ENCODE peak calls at places on chromosome 19, in eight cellular contexts. F, O, K, X, D, Y, P and V are unnamed samples.

GRCh38 chr19:39397360-39398296 is 6.5 kb downstream of the MED29 start:
- DNase-seq in Y (peak; percentile 75), K (peak; percentile 99), X (peak; percentile 81), F (peak; percentile 99), D (peak; percentile 91), O (peak; percentile 71), P (peak; percentile 86), V (peak; percentile 87)

GRCh38 chr19:2391118-2391725 is 31.2 kb downstream of the TMPRSS9 start:
- DNase-seq in X (no peak), D (no peak), P (peak; percentile 66), Y (peak; percentile 51), K (peak; percentile 39), F (no peak), O (peak; percentile 69), V (peak; percentile 76)

GRCh38 chr19:29547361-29547960 is 21.7 kb downstream of the VSTM2B start:
- DNase-seq in D (no peak), Y (no peak), P (no peak), K (no peak), O (no peak), X (no peak), F (no peak), V (no peak)

GRCh38 chr19:53549354-53549753 is 11.4 kb downstream of the ZNF331 start:
- DNase-seq in Y (no peak), F (no peak), X (no peak), P (no peak), D (no peak), O (peak; percentile 25), K (no peak), V (peak; percentile 96)

GRCh38 chr19:47229674-47230121 is 1.3 kb downstream of the BBC3 start:
- DNase-seq in K (no peak), F (no peak), O (no peak), P (no peak), X (no peak), D (no peak), Y (no peak), V (peak; percentile 39)

GRCh38 chr19:8352134-8352827 is 9.2 kb upstream of the KANK3 start:
- DNase-seq in K (no peak), Y (no peak), X (no peak), O (no peak), F (no peak), D (no peak), P (no peak), V (peak; percentile 59)

GRCh38 chr19:3533020-3533408 is 6.0 kb upstream of the TEKTIP1 start:
- DNase-seq in O (no peak), F (no peak), K (no peak), P (no peak), X (no peak), Y (no peak), D (no peak), V (no peak)

GRCh38 chr19:3868770-3869456 is at the start of gene ZFR2:
- DNase-seq in D (no peak), X (no peak), Y (no peak), P (peak; percentile 63), K (no peak), O (no peak), F (peak; percentile 60), V (no peak)

GRCh38 chr19:12665281-12665573 is 1.3 kb downstream of the MAN2B1 start:
- DNase-seq in P (no peak), F (peak; percentile 88), D (peak; percentile 55), K (no peak), Y (no peak), X (no peak), O (no peak), V (no peak)

GRCh38 chr19:16216744-16217670 is 19.3 kb downstream of the AP1M1 start:
- DNase-seq in P (no peak), O (no peak), K (no peak), Y (no peak), D (no peak), F (no peak), X (no peak), V (no peak)

GRCh38 chr19:12668937-12669271 is 2.3 kb downstream of the WDR83 start:
- DNase-seq in F (no peak), Y (peak; percentile 67), K (no peak), P (peak; percentile 55), X (no peak), D (peak; percentile 49), O (peak; percentile 51), V (peak; percentile 68)

DNA sequence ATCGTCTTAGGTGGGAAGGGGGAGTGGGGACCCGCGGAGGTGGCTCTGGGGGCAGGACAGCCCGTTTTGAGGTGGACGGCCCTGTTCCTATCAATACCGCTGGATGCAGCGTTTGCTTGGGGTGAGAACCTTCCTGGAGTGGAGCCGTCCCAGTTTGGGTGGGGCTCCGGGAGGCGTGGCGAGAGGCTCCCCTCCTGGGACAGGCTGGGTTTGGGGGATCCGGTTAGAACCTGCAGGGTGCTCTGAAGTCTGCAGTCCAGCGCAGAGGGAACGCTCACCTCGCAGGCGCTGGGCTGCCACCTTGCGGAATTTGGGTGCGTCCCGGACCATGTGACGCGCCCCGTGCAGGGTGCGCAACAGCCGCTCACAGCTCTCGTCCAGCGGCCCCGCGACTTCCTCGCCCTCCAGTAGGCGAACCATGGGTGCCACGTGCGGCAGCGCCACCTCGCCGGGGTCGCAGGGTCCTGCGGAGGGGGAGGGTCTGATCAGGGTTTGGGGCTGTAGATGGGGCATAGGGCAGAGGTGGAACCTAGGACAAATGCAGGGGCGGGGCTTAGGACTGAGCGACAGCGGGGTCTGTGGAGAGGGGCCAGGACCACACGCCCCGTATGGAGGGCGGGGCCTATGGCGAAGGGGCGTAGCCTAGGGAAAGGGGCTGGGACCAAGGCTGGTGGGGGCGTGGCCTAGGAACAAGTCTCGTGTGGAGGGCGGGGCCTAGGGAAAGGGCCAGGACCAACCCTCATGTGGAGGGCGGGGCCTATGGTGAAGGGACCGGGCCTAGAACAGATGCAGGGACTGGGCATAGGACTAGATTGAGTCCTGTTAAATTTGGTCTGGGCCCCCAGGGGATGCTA is 13.8 kb downstream of the SH2D3A start:
- DNase-seq in X (peak; percentile 87), P (peak; percentile 89), F (peak; percentile 94), K (peak; percentile 58), Y (no peak), D (peak; percentile 78), O (peak; percentile 57), V (peak; percentile 67)
- TF ChIP-seq CTCF in X (no peak), P (peak; percentile 38), F (no peak), K (no peak), Y (no peak), D (peak; percentile 63), O (peak; percentile 35), V (peak; percentile 32)

DNA sequence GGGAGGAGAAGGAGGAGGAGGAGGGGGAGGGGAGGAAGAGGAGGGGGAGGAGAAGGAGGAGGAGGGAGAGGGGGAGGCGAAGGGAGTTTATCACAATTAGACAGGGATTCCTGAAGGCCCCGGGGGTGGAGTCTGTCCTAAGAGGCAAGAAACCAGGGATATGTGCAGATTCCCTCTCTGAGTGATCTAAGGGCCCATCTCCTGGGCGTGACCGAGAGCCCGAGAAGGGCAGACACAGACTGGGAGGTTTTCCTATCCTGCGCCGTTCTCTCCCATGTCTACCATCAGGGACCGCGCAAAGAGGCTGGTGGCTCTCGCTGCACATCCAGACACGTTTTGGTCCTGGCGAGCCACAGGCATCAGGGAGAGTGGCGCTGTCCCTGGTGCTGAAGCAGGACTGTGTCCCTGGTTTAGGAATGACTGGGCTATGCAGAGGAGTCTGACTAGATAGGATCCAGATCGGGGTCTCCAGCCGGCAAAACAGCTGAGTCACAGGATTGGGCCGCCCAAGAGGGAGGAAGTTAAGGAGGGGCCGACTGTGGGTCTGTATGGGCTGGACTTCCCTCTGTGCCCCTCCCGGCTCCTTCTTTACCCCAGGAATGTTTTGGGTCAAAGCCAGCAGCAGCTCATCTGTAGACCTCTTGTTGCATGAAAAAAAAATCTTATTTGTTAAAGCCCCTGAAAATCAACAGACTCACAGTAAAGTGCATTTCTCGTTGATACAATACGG is 17.9 kb upstream of the ZNF175 start:
- DNase-seq in K (peak; percentile 23), O (peak; percentile 22), Y (peak; percentile 57), D (peak; percentile 72), X (peak; percentile 32), F (peak; percentile 83), P (peak; percentile 80), V (peak; percentile 60)
- H3K4me3 ChIP-seq in K (no peak overlapping the region), O (no peak overlapping the region), Y (no peak overlapping the region), D (no peak overlapping the region), X (no peak overlapping the region), F (no peak overlapping the region), P (no peak overlapping the region), V (no peak overlapping the region)

GRCh38 chr19:33860691-33861090 is 64.0 kb downstream of the KCTD15 start:
- DNase-seq in O (no peak), Y (no peak), D (no peak), P (no peak), X (no peak), K (no peak), F (no peak), V (no peak)
- TF ChIP-seq CTCF in O (no peak), Y (no peak), D (no peak), P (no peak), X (no peak), K (no peak), F (no peak), V (no peak)

DNA sequence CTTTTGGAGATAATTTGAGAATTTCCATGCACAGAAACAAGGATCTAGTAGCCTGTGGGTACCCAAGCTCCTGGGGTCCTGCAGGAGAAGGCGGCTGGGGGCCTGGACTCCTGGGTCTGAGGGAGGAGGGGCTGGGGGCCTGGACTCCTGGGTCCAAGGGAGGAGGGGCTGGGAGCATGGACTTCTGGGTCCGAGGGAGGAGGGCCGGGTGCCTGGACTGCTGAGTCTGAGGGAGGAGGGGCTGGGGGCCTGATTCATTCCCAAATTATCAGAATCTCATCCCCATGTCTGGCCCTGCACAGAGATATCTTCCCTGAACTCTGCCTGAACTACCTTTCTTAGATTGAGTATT is 520 bp upstream of the RDH13 start:
- DNase-seq in X (no peak), O (no peak), F (no peak), Y (no peak), K (no peak), D (no peak), P (no peak), V (no peak)
- H3K4me3 ChIP-seq in X (peak overlapping the region; percentile 81), O (peak overlapping the region; percentile 13), F (no peak overlapping the region), Y (no peak overlapping the region), K (no peak overlapping the region), D (peak overlapping the region; percentile 85), P (peak overlapping the region; percentile 55), V (peak overlapping the region; percentile 32)

GRCh38 chr19:18847516-18848463 is 16.0 kb downstream of the UPF1 start:
- DNase-seq in F (no peak), P (no peak), D (no peak), Y (no peak), O (no peak), K (no peak), X (no peak), V (peak; percentile 70)
- TF ChIP-seq CTCF in F (no peak), P (no peak), D (peak; percentile 36), Y (no peak), O (no peak), K (no peak), X (no peak), V (no peak)

DNA sequence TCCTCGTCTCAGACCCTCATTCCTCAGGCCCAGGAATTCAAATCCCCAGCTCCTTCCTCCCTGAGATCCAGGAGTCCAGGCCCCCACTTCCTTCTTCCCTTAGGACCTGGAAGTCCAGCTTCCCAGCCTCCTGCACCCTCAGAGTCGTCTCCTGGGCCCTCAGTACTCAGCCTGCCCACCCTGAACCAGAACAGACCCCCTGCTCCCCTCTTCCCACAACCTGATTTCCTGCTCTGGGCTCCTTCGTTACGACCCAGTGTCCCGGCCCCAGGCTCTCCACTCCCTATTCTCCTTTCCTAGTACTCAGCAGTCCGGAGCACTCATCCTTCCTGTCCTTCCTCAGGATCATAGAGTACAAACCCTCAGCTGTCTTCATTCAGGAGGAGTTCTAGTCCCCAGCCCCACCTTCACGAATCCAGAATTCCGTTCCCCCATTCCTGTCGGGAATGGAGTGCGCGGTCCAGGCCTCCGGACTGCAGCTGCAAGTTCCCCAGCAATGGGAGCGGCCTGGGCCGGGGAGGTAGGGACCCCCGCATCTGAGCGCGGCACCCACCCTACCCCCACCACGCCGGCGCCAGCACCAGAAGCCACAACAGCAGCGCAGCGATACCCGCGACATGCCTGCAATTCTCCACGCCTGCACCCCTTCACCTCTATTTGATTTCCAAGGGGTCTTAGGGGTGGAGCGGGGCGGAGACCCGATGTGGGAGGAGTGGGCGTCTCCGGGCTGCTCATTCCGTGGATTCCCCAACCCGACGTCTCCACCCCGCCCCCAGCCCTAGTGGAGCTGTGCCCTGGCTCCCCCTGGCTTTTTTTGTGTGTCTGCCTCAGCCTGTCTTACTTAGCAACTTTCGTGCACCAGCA is 12.7 kb downstream of the EGLN2 start:
- DNase-seq in Y (no peak), F (peak; percentile 81), P (peak; percentile 42), K (no peak), X (peak; percentile 51), O (no peak), D (no peak), V (no peak)
- H3K4me3 ChIP-seq in Y (no peak overlapping the region), F (peak overlapping the region; percentile 24), P (peak overlapping the region; percentile 35), K (no peak overlapping the region), X (peak overlapping the region; percentile 45), O (peak overlapping the region; percentile 43), D (peak overlapping the region; percentile 66), V (peak overlapping the region; percentile 41)